ENCODE peak calls at places on chromosome 22, in nine cellular contexts. One of them, this sample, is unnamed.

GRCh38 chr22:31269892-31270574 is 22.3 kb downstream of the PIK3IP1 start:
- DNase-seq in WTC11: peak; percentile 42
- DNase-seq in A549: no peak
- DNase-seq in NB4: no peak
- DNase-seq in endothelial cell of umbilical vein: no peak
- DNase-seq in SK-N-SH: no peak
- DNase-seq in K562: no peak
- DNase-seq in HepG2: no peak
- DNase-seq in H1: no peak
- DNase-seq in this sample: no peak

GRCh38 chr22:24727218-24727851 is 47.2 kb downstream of the PIWIL3 start:
- DNase-seq in WTC11: no peak
- DNase-seq in A549: peak; percentile 7
- DNase-seq in NB4: no peak
- DNase-seq in endothelial cell of umbilical vein: peak; percentile 98
- DNase-seq in SK-N-SH: peak; percentile 66
- DNase-seq in K562: peak; percentile 75
- DNase-seq in HepG2: peak; percentile 92
- DNase-seq in H1: no peak
- DNase-seq in this sample: peak; percentile 72

GRCh38 chr22:49534386-49534785 is 293.3 kb downstream of the BRD1 start:
- DNase-seq in WTC11: peak; percentile 11
- DNase-seq in A549: no peak
- DNase-seq in NB4: no peak
- DNase-seq in endothelial cell of umbilical vein: no peak
- DNase-seq in SK-N-SH: no peak
- DNase-seq in K562: no peak
- DNase-seq in HepG2: no peak
- DNase-seq in H1: no peak
- DNase-seq in this sample: no peak

GRCh38 chr22:39560127-39560526 is 10.4 kb upstream of the CACNA1I start:
- DNase-seq in WTC11: no peak
- DNase-seq in A549: no peak
- DNase-seq in NB4: no peak
- DNase-seq in endothelial cell of umbilical vein: no peak
- DNase-seq in SK-N-SH: no peak
- DNase-seq in K562: no peak
- DNase-seq in HepG2: no peak
- DNase-seq in H1: no peak
- DNase-seq in this sample: no peak

GRCh38 chr22:49289822-49290221 is 537.9 kb downstream of the BRD1 start:
- DNase-seq in WTC11: no peak
- DNase-seq in A549: no peak
- DNase-seq in NB4: no peak
- DNase-seq in endothelial cell of umbilical vein: no peak
- DNase-seq in SK-N-SH: no peak
- DNase-seq in K562: no peak
- DNase-seq in HepG2: no peak
- DNase-seq in H1: no peak
- DNase-seq in this sample: no peak

GRCh38 chr22:23184764-23185113 is 4.4 kb downstream of the BCR start:
- DNase-seq in WTC11: no peak
- DNase-seq in A549: no peak
- DNase-seq in NB4: no peak
- DNase-seq in endothelial cell of umbilical vein: no peak
- DNase-seq in SK-N-SH: no peak
- DNase-seq in K562: no peak
- DNase-seq in HepG2: no peak
- DNase-seq in H1: no peak
- DNase-seq in this sample: no peak

GRCh38 chr22:49106136-49106930 is 721.3 kb downstream of the BRD1 start:
- DNase-seq in WTC11: no peak
- DNase-seq in A549: no peak
- DNase-seq in NB4: no peak
- DNase-seq in endothelial cell of umbilical vein: no peak
- DNase-seq in SK-N-SH: no peak
- DNase-seq in K562: no peak
- DNase-seq in HepG2: no peak
- DNase-seq in H1: no peak
- DNase-seq in this sample: no peak

GRCh38 chr22:38755155-38755910 is 465 bp downstream of the SUN2 start:
- DNase-seq in WTC11: peak; percentile 72
- DNase-seq in A549: peak; percentile 64
- DNase-seq in NB4: peak; percentile 70
- DNase-seq in endothelial cell of umbilical vein: peak; percentile 68
- DNase-seq in SK-N-SH: peak; percentile 80
- DNase-seq in K562: peak; percentile 84
- DNase-seq in HepG2: peak; percentile 80
- DNase-seq in H1: peak; percentile 77
- DNase-seq in this sample: no peak

GRCh38 chr22:32854351-32854804 is 52.9 kb downstream of the TIMP3 start:
- DNase-seq in WTC11: no peak
- DNase-seq in A549: no peak
- DNase-seq in NB4: no peak
- DNase-seq in endothelial cell of umbilical vein: no peak
- DNase-seq in SK-N-SH: no peak
- DNase-seq in K562: no peak
- DNase-seq in HepG2: no peak
- DNase-seq in H1: no peak
- DNase-seq in this sample: no peak

GRCh38 chr22:48756146-48757111 is 1071.2 kb downstream of the BRD1 start:
- DNase-seq in WTC11: peak; percentile 9
- DNase-seq in A549: no peak
- DNase-seq in NB4: peak; percentile 19
- DNase-seq in endothelial cell of umbilical vein: no peak
- DNase-seq in SK-N-SH: no peak
- DNase-seq in K562: no peak
- DNase-seq in HepG2: no peak
- DNase-seq in H1: no peak
- DNase-seq in this sample: no peak

GRCh38 chr22:20239063-20239950 is 28.8 kb downstream of the RTN4R start:
- DNase-seq in WTC11: no peak
- DNase-seq in A549: no peak
- DNase-seq in NB4: peak; percentile 94
- DNase-seq in endothelial cell of umbilical vein: peak; percentile 12
- DNase-seq in SK-N-SH: no peak
- DNase-seq in K562: peak; percentile 63
- DNase-seq in HepG2: no peak
- DNase-seq in H1: no peak
- DNase-seq in this sample: no peak

GRCh38 chr22:29105468-29105867 is 32.6 kb downstream of the KREMEN1 start:
- DNase-seq in WTC11: no peak
- DNase-seq in A549: no peak
- DNase-seq in NB4: no peak
- DNase-seq in endothelial cell of umbilical vein: no peak
- DNase-seq in SK-N-SH: no peak
- DNase-seq in K562: no peak
- DNase-seq in HepG2: no peak
- DNase-seq in H1: no peak
- DNase-seq in this sample: no peak
- TF ChIP-seq MAX in WTC11: no peak
- TF ChIP-seq MAX in A549: no peak
- TF ChIP-seq MAX in NB4: no peak
- TF ChIP-seq MAX in endothelial cell of umbilical vein: no peak
- TF ChIP-seq MAX in SK-N-SH: no peak
- TF ChIP-seq MAX in K562: no peak
- TF ChIP-seq MAX in HepG2: no peak
- TF ChIP-seq MAX in H1: no peak
- TF ChIP-seq MAX in this sample: no peak

GRCh38 chr22:17436981-17437410 is 67.7 kb downstream of the CECR2 start:
- DNase-seq in WTC11: no peak
- DNase-seq in A549: no peak
- DNase-seq in NB4: no peak
- DNase-seq in endothelial cell of umbilical vein: no peak
- DNase-seq in SK-N-SH: no peak
- DNase-seq in K562: no peak
- DNase-seq in HepG2: no peak
- DNase-seq in H1: no peak
- DNase-seq in this sample: no peak
- TF ChIP-seq MAX in WTC11: no peak
- TF ChIP-seq MAX in A549: no peak
- TF ChIP-seq MAX in NB4: no peak
- TF ChIP-seq MAX in endothelial cell of umbilical vein: no peak
- TF ChIP-seq MAX in SK-N-SH: no peak
- TF ChIP-seq MAX in K562: no peak
- TF ChIP-seq MAX in HepG2: no peak
- TF ChIP-seq MAX in H1: no peak
- TF ChIP-seq MAX in this sample: no peak

DNA sequence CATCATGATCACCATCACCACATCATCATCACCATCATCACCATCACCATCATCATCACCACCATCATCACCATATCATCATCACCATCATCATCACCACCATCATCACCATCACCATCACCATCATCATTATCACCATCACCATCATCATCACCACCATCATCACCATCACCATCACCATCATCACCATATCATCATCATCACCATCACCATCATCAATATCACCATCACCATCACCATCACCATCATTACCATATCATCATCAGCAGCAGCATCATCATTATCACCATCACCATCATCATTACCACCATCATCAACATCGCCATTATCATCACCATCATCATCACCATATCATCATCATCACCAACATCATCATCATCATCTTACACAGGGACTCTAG is 351.1 kb downstream of the MIAT start:
- DNase-seq in WTC11: no peak
- DNase-seq in A549: no peak
- DNase-seq in NB4: no peak
- DNase-seq in endothelial cell of umbilical vein: no peak
- DNase-seq in SK-N-SH: no peak
- DNase-seq in K562: no peak
- DNase-seq in HepG2: no peak
- DNase-seq in H1: no peak
- DNase-seq in this sample: no peak
- TF ChIP-seq MAX in WTC11: no peak
- TF ChIP-seq MAX in A549: no peak
- TF ChIP-seq MAX in NB4: no peak
- TF ChIP-seq MAX in endothelial cell of umbilical vein: no peak
- TF ChIP-seq MAX in SK-N-SH: no peak
- TF ChIP-seq MAX in K562: no peak
- TF ChIP-seq MAX in HepG2: no peak
- TF ChIP-seq MAX in H1: no peak
- TF ChIP-seq MAX in this sample: no peak

DNA sequence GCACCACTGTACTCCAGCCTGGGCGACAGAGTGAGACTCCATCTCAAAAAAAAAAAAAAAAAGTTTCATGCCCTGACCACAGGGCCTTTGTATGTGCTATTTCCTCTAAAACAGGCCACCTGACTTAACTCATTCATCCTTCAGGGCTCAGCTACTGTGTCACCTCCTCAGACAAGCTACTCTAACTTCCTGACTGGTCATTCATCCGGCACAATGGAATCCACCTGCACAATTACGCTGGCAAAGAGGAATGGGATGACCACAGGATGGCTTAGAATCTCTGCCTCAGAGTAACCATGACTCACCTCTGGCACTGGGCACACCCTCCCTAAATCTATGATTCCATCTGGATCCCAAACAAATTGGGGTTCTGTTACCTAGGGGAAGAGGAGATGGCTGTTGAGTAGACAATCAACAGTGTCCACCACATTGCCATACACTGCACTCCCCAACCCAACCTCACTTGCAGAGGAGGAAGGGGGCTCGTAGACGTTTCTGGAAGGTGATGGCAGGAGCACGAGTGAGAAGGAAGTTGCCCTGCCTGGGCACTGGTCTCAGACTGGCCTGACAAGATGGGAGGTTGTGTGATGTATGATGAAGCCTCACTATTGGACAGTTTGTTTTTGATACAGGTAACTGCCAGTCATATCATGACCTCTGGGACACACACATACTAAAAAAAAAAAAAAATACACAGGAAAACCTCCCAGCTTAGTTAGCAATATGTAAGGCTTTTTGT is 22.8 kb upstream of the HMOX1 start:
- DNase-seq in WTC11: no peak
- DNase-seq in A549: peak; percentile 43
- DNase-seq in NB4: no peak
- DNase-seq in endothelial cell of umbilical vein: no peak
- DNase-seq in SK-N-SH: no peak
- DNase-seq in K562: no peak
- DNase-seq in HepG2: no peak
- DNase-seq in H1: no peak
- DNase-seq in this sample: peak; percentile 72
- TF ChIP-seq MAX in WTC11: no peak
- TF ChIP-seq MAX in A549: no peak
- TF ChIP-seq MAX in NB4: no peak
- TF ChIP-seq MAX in endothelial cell of umbilical vein: no peak
- TF ChIP-seq MAX in SK-N-SH: no peak
- TF ChIP-seq MAX in K562: no peak
- TF ChIP-seq MAX in HepG2: no peak
- TF ChIP-seq MAX in H1: no peak
- TF ChIP-seq MAX in this sample: no peak

GRCh38 chr22:21602579-21602978 is 27.2 kb downstream of the YDJC start:
- DNase-seq in WTC11: no peak
- DNase-seq in A549: no peak
- DNase-seq in NB4: no peak
- DNase-seq in endothelial cell of umbilical vein: no peak
- DNase-seq in SK-N-SH: no peak
- DNase-seq in K562: no peak
- DNase-seq in HepG2: no peak
- DNase-seq in H1: no peak
- DNase-seq in this sample: no peak

GRCh38 chr22:21603973-21604372 is 25.8 kb downstream of the YDJC start:
- DNase-seq in WTC11: no peak
- DNase-seq in A549: no peak
- DNase-seq in NB4: no peak
- DNase-seq in endothelial cell of umbilical vein: no peak
- DNase-seq in SK-N-SH: no peak
- DNase-seq in K562: no peak
- DNase-seq in HepG2: no peak
- DNase-seq in H1: no peak
- DNase-seq in this sample: no peak

GRCh38 chr22:21605887-21606564 is 23.8 kb downstream of the YDJC start:
- DNase-seq in WTC11: no peak
- DNase-seq in A549: no peak
- DNase-seq in NB4: no peak
- DNase-seq in endothelial cell of umbilical vein: no peak
- DNase-seq in SK-N-SH: no peak
- DNase-seq in K562: peak; percentile 47
- DNase-seq in HepG2: no peak
- DNase-seq in H1: no peak
- DNase-seq in this sample: no peak

GRCh38 chr22:21611210-21611977 is 18.4 kb downstream of the YDJC start:
- DNase-seq in WTC11: no peak
- DNase-seq in A549: no peak
- DNase-seq in NB4: no peak
- DNase-seq in endothelial cell of umbilical vein: no peak
- DNase-seq in SK-N-SH: no peak
- DNase-seq in K562: no peak
- DNase-seq in HepG2: no peak
- DNase-seq in H1: no peak
- DNase-seq in this sample: no peak

DNA sequence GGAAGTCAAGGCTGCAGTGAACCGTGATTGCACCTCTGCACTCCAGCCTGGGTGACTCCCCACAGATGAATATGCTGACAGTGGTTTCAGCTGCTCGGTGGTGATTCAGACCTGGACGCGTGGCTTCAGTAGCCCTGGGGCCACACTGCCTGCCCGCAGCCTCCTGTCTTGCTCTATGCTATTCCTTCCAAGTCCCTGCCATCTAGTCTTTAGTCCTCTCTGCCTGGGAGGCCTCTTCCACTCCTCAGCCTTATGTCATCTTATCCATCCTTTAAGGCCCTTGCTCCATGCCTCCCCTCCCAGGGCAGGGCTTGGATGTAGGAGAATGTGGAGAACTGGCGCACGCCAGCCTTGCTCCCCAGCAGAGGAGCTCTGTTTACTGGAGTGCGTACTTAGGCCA is 23.0 kb downstream of the YDJC start:
- DNase-seq in WTC11: no peak
- DNase-seq in A549: no peak
- DNase-seq in NB4: no peak
- DNase-seq in endothelial cell of umbilical vein: no peak
- DNase-seq in SK-N-SH: no peak
- DNase-seq in K562: peak; percentile 73
- DNase-seq in HepG2: no peak
- DNase-seq in H1: no peak
- DNase-seq in this sample: no peak
- TF ChIP-seq MAX in WTC11: no peak
- TF ChIP-seq MAX in A549: no peak
- TF ChIP-seq MAX in NB4: no peak
- TF ChIP-seq MAX in endothelial cell of umbilical vein: no peak
- TF ChIP-seq MAX in SK-N-SH: no peak
- TF ChIP-seq MAX in K562: peak; percentile 71
- TF ChIP-seq MAX in HepG2: no peak
- TF ChIP-seq MAX in H1: no peak
- TF ChIP-seq MAX in this sample: no peak